ENCODE peak calls at places on chromosomes 6 and 20, in nine cellular contexts. One of them, this sample, is unnamed.

GRCh38 chr20:24480523-24480922 is 11.1 kb downstream of the SYNDIG1 start:
- DNase-seq in EH: no peak
- DNase-seq in psoas muscle: no peak
- DNase-seq in activated effector memory CD4-positive, alpha-beta T cell treated with Interleukin-2 at 50 U/mL for 16 hours: no peak
- DNase-seq in frontal cortex: no peak
- DNase-seq in EL: no peak
- DNase-seq in stromal cell of bone marrow: no peak
- DNase-seq in NCI-H1417 treated with DMSO at 0.1 percent for 48 hours: no peak
- DNase-seq in activated naive CD4-positive, alpha-beta T cell treated with Interleukin-2 at 50 U/mL for 16 hours: no peak
- DNase-seq in this sample: no peak

GRCh38 chr20:44584103-44584690 is 1.8 kb downstream of the PKIG start:
- DNase-seq in EH: no peak
- DNase-seq in psoas muscle: no peak
- DNase-seq in activated effector memory CD4-positive, alpha-beta T cell treated with Interleukin-2 at 50 U/mL for 16 hours: no peak
- DNase-seq in frontal cortex: no peak
- DNase-seq in EL: no peak
- DNase-seq in stromal cell of bone marrow: no peak
- DNase-seq in NCI-H1417 treated with DMSO at 0.1 percent for 48 hours: no peak
- DNase-seq in activated naive CD4-positive, alpha-beta T cell treated with Interleukin-2 at 50 U/mL for 16 hours: no peak
- DNase-seq in this sample: no peak

GRCh38 chr6:102355578-102355977 is 962.1 kb downstream of the GRIK2 start:
- DNase-seq in EH: no peak
- DNase-seq in psoas muscle: no peak
- DNase-seq in activated effector memory CD4-positive, alpha-beta T cell treated with Interleukin-2 at 50 U/mL for 16 hours: no peak
- DNase-seq in frontal cortex: no peak
- DNase-seq in EL: no peak
- DNase-seq in stromal cell of bone marrow: no peak
- DNase-seq in NCI-H1417 treated with DMSO at 0.1 percent for 48 hours: no peak
- DNase-seq in activated naive CD4-positive, alpha-beta T cell treated with Interleukin-2 at 50 U/mL for 16 hours: no peak
- DNase-seq in this sample: no peak

GRCh38 chr6:111731404-111732195 is 125.9 kb upstream of the TRAF3IP2 start:
- DNase-seq in EH: peak
- DNase-seq in psoas muscle: no peak
- DNase-seq in activated effector memory CD4-positive, alpha-beta T cell treated with Interleukin-2 at 50 U/mL for 16 hours: no peak
- DNase-seq in frontal cortex: no peak
- DNase-seq in EL: no peak
- DNase-seq in stromal cell of bone marrow: no peak
- DNase-seq in NCI-H1417 treated with DMSO at 0.1 percent for 48 hours: no peak
- DNase-seq in activated naive CD4-positive, alpha-beta T cell treated with Interleukin-2 at 50 U/mL for 16 hours: no peak
- DNase-seq in this sample: peak

GRCh38 chr6:45663181-45664180 is 285.7 kb upstream of the SUPT3H start:
- DNase-seq in EH: no peak
- DNase-seq in psoas muscle: peak
- DNase-seq in activated effector memory CD4-positive, alpha-beta T cell treated with Interleukin-2 at 50 U/mL for 16 hours: peak
- DNase-seq in frontal cortex: peak
- DNase-seq in EL: no peak
- DNase-seq in stromal cell of bone marrow: no peak
- DNase-seq in NCI-H1417 treated with DMSO at 0.1 percent for 48 hours: no peak
- DNase-seq in activated naive CD4-positive, alpha-beta T cell treated with Interleukin-2 at 50 U/mL for 16 hours: peak
- DNase-seq in this sample: no peak

GRCh38 chr6:137768935-137769334 is 98.1 kb upstream of the TNFAIP3 start:
- DNase-seq in EH: no peak
- DNase-seq in psoas muscle: no peak
- DNase-seq in activated effector memory CD4-positive, alpha-beta T cell treated with Interleukin-2 at 50 U/mL for 16 hours: no peak
- DNase-seq in frontal cortex: no peak
- DNase-seq in EL: no peak
- DNase-seq in stromal cell of bone marrow: no peak
- DNase-seq in NCI-H1417 treated with DMSO at 0.1 percent for 48 hours: no peak
- DNase-seq in activated naive CD4-positive, alpha-beta T cell treated with Interleukin-2 at 50 U/mL for 16 hours: no peak
- DNase-seq in this sample: no peak

GRCh38 chr20:57056651-57057050 is 209.8 kb downstream of the BMP7 start:
- DNase-seq in EH: no peak
- DNase-seq in psoas muscle: no peak
- DNase-seq in activated effector memory CD4-positive, alpha-beta T cell treated with Interleukin-2 at 50 U/mL for 16 hours: no peak
- DNase-seq in frontal cortex: no peak
- DNase-seq in EL: no peak
- DNase-seq in stromal cell of bone marrow: no peak
- DNase-seq in NCI-H1417 treated with DMSO at 0.1 percent for 48 hours: no peak
- DNase-seq in activated naive CD4-positive, alpha-beta T cell treated with Interleukin-2 at 50 U/mL for 16 hours: no peak
- DNase-seq in this sample: no peak

GRCh38 chr6:169966312-169967181 is 215.1 kb downstream of the ERMARD start:
- DNase-seq in EH: no peak
- DNase-seq in psoas muscle: no peak
- DNase-seq in activated effector memory CD4-positive, alpha-beta T cell treated with Interleukin-2 at 50 U/mL for 16 hours: no peak
- DNase-seq in frontal cortex: no peak
- DNase-seq in EL: no peak
- DNase-seq in stromal cell of bone marrow: no peak
- DNase-seq in NCI-H1417 treated with DMSO at 0.1 percent for 48 hours: no peak
- DNase-seq in activated naive CD4-positive, alpha-beta T cell treated with Interleukin-2 at 50 U/mL for 16 hours: no peak
- DNase-seq in this sample: no peak

GRCh38 chr6:155085582-155086253 is 90.6 kb downstream of the TIAM2 start:
- DNase-seq in EH: peak
- DNase-seq in psoas muscle: no peak
- DNase-seq in activated effector memory CD4-positive, alpha-beta T cell treated with Interleukin-2 at 50 U/mL for 16 hours: no peak
- DNase-seq in frontal cortex: no peak
- DNase-seq in EL: no peak
- DNase-seq in stromal cell of bone marrow: no peak
- DNase-seq in NCI-H1417 treated with DMSO at 0.1 percent for 48 hours: no peak
- DNase-seq in activated naive CD4-positive, alpha-beta T cell treated with Interleukin-2 at 50 U/mL for 16 hours: no peak
- DNase-seq in this sample: no peak

GRCh38 chr6:12823847-12824246 is 107.3 kb downstream of the PHACTR1 start:
- DNase-seq in EH: no peak
- DNase-seq in psoas muscle: no peak
- DNase-seq in activated effector memory CD4-positive, alpha-beta T cell treated with Interleukin-2 at 50 U/mL for 16 hours: no peak
- DNase-seq in frontal cortex: no peak
- DNase-seq in EL: no peak
- DNase-seq in stromal cell of bone marrow: no peak
- DNase-seq in NCI-H1417 treated with DMSO at 0.1 percent for 48 hours: no peak
- DNase-seq in activated naive CD4-positive, alpha-beta T cell treated with Interleukin-2 at 50 U/mL for 16 hours: no peak
- DNase-seq in this sample: no peak

This sample was measured in NCI-H69.